ENCODE peak calls at places on chromosomes 3 and 15, in five cellular contexts. E, L, R, W and A are unnamed samples.

GRCh38 chr3:115720988-115721387 is 97.7 kb downstream of the GAP43 start:
- DNase-seq in E (no peak), L (no peak), R (no peak), W (no peak), A (no peak)

GRCh38 chr15:50735156-50735555 is 30.4 kb downstream of the SPPL2A start:
- DNase-seq in E (no peak), L (no peak), R (no peak), W (no peak), A (no peak)

GRCh38 chr15:20358066-20358780 is 183.4 kb downstream of the GOLGA6L6 start:
- DNase-seq in E (no peak), L (no peak), R (no peak), W (no peak), A (no peak)

GRCh38 chr3:60514866-60515265 is 736.4 kb downstream of the FHIT start:
- DNase-seq in E (no peak), L (no peak), R (no peak), W (no peak), A (no peak)

GRCh38 chr3:58288011-58288728 is 17.9 kb upstream of the RPP14 start:
- DNase-seq in E (no peak), L (no peak), R (no peak), W (peak; percentile 6), A (no peak)

GRCh38 chr3:50345586-50345985 is at the start of gene ZMYND10:
- DNase-seq in E (peak; percentile 76), L (peak; percentile 73), R (no peak), W (peak; percentile 58), A (no peak)

GRCh38 chr3:187955076-187955952 is 198.6 kb upstream of the LPP start:
- DNase-seq in E (no peak), L (no peak), R (no peak), W (peak; percentile 87), A (peak; percentile 29)

GRCh38 chr3:107184375-107184774 is 192.9 kb upstream of the CCDC54 start:
- DNase-seq in E (no peak), L (no peak), R (no peak), W (no peak), A (no peak)

GRCh38 chr3:184741798-184742675 is 30.2 kb upstream of the MAGEF1 start:
- DNase-seq in E (peak; percentile 2), L (peak; percentile 9), R (no peak), W (no peak), A (no peak)

GRCh38 chr3:157606392-157607197 is 103.4 kb upstream of the VEPH1 start:
- DNase-seq in E (peak; percentile 28), L (peak; percentile 30), R (peak; percentile 54), W (peak; percentile 64), A (peak; percentile 71)

GRCh38 chr3:21390136-21390535 is 360.9 kb downstream of the ZNF385D start:
- DNase-seq in E (no peak), L (no peak), R (no peak), W (peak; percentile 7), A (no peak)

GRCh38 chr3:27914199-27914598 is 192.1 kb upstream of the EOMES start:
- DNase-seq in E (no peak), L (no peak), R (no peak), W (peak; percentile 18), A (no peak)

GRCh38 chr15:55915876-55916567 is 77.4 kb downstream of the NEDD4 start:
- DNase-seq in E (no peak), L (no peak), R (no peak), W (no peak), A (no peak)

GRCh38 chr3:32392530-32393302 is 1.1 kb downstream of the CMTM7 start:
- DNase-seq in E (peak; percentile 51), L (peak; percentile 46), R (no peak), W (peak; percentile 22), A (peak; percentile 17)

GRCh38 chr15:79115971-79116370 is 25.4 kb upstream of the RASGRF1 start:
- DNase-seq in E (no peak), L (no peak), R (no peak), W (no peak), A (no peak)

GRCh38 chr3:13124631-13125030 is 51.4 kb upstream of the IQSEC1 start:
- DNase-seq in E (no peak), L (no peak), R (no peak), W (no peak), A (no peak)

GRCh38 chr3:139267300-139268246 is 76.2 kb upstream of the MRPS22 start:
- DNase-seq in E (no peak), L (no peak), R (no peak), W (no peak), A (no peak)

GRCh38 chr3:58150800-58151199 is 60.0 kb downstream of the DNASE1L3 start:
- DNase-seq in E (no peak), L (no peak), R (no peak), W (no peak), A (no peak)

GRCh38 chr3:118097660-118098059 is 937.0 kb downstream of the IGSF11 start:
- DNase-seq in E (no peak), L (no peak), R (no peak), W (no peak), A (no peak)

GRCh38 chr3:15794303-15794771 is 3.4 kb downstream of the ANKRD28 start:
- DNase-seq in E (no peak), L (no peak), R (no peak), W (peak; percentile 33), A (no peak)

GRCh38 chr3:16085884-16086608 is 88.4 kb upstream of the GALNT15 start:
- DNase-seq in E (peak; percentile 87), L (peak; percentile 84), R (no peak), W (no peak), A (no peak)

GRCh38 chr3:62238003-62238402 is 135.3 kb downstream of the FEZF2 start:
- DNase-seq in E (no peak), L (no peak), R (no peak), W (no peak), A (no peak)

GRCh38 chr3:62242846-62243245 is 130.5 kb downstream of the FEZF2 start:
- DNase-seq in E (no peak), L (no peak), R (no peak), W (no peak), A (no peak)

GRCh38 chr3:62238431-62238830 is 134.9 kb downstream of the FEZF2 start:
- DNase-seq in E (no peak), L (no peak), R (no peak), W (no peak), A (no peak)

GRCh38 chr3:62237296-62237948 is 135.9 kb downstream of the FEZF2 start:
- DNase-seq in E (no peak), L (no peak), R (no peak), W (no peak), A (no peak)

GRCh38 chr3:62241279-62241678 is 132.1 kb downstream of the FEZF2 start:
- DNase-seq in E (no peak), L (no peak), R (no peak), W (no peak), A (no peak)
- TF ChIP-seq POLR2A in E (no peak), L (no peak), R (no peak), W (no peak), A (no peak)

GRCh38 chr15:67547064-67547463 is 4.6 kb downstream of the MAP2K5 start:
- DNase-seq in E (no peak), L (no peak), R (no peak), W (no peak), A (no peak)
- TF ChIP-seq POLR2A in E (no peak), L (no peak), R (no peak), W (no peak), A (no peak)

GRCh38 chr15:44157679-44158078 is 37.4 kb downstream of the FRMD5 start:
- DNase-seq in E (no peak), L (no peak), R (peak; percentile 96), W (peak; percentile 63), A (peak; percentile 19)
- TF ChIP-seq POLR2A in E (no peak), L (no peak), R (no peak), W (no peak), A (no peak)

DNA sequence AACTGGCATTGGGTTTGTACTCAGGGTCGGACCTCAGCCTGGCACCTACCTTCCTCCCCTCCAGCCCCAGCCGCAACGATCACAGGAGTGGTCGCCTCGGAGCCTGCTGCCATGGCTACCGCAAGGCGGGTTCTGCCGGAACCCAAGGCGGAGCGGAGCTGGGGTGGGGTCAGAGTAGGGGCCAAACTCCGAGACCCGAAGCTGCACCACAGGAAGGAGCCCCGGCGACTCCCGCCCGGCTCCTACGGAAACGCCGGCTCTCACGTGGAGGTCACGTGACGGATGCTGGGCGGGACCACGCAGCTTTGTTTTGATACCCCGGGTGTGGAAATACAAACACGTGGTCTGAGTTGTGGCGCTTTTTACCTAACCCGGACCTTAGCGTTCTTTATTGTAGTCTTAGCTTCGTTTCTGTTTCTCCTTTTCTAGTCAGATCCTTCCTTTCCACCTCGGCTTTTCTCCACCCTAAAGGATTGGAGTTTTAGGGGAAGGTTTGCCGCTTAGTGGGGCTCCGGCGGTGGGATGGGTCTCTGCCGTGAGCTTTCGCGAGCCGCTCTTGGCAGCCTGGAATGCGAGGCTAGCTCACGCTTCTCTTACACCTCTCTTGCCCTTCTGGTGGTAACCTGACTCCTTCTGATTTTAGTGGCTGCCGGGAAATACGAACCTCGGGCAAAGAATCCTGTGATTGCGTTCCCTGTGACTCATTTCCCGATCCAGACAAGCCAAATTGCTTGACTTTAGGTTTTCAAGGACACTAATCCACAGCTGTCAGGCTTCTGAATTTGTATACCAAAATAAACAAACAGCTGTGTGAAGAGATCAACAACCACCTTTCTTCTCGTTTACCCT is at the start of gene HSPBAP1:
- DNase-seq in E (peak; percentile 90), L (peak; percentile 93), R (peak; percentile 87), W (peak; percentile 92), A (peak; percentile 72)
- TF ChIP-seq POLR2A in E (peak; percentile 50), L (peak; percentile 54), R (peak; percentile 51), W (peak; percentile 74), A (peak; percentile 55)

DNA sequence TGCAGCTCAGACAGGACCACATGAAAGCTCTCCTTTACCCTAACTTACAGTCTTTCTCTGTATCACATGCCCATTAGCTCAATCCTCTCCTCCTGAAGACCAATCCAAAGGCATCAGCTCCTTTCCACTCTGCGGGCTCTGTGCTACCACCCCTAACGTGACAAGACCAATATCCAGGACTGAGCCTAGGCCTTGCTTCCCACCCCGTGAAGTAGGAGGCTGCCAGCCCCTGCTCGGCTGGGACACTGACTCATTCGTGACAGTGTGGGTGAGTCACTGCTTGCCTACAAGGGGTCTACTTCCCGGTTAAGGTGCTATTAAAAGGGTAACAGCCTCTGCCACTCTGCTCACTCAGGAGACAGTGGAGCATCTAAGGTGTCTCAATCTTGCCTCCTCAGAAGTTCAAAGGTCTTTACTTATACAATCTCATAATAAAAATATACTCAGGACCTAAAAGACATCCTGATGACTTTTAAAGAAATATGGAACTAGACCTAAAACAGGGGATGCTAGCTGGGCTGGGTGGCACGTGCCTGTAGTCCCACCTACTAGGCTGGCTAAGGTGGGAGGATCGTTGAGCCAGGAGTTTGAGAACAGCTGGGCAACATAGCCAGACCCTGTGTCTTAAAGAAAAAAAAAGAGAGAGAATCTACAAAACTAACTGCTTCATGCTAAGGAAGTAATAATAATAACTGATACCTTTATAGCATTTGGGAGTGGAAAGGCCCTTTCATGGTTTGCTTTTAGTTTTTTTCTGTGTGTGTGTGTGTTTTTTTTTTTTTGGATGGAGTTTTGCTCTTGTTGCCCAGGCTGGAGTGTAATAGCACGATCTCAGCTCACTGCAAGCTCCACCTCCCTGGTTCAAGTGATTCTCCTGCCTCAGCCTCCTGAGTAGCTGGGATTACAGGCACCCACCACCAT is 55.0 kb downstream of the TMEM44 start:
- DNase-seq in E (no peak), L (no peak), R (peak; percentile 82), W (peak; percentile 83), A (peak; percentile 90)
- TF ChIP-seq POLR2A in E (no peak), L (no peak), R (no peak), W (no peak), A (no peak)